ENCODE peak calls at places on chromosomes 1 and 21, in six cellular contexts. D is transverse colon, A is GM06990, F is NB4, C is PC-3, Z is colonic mucosa. O is an unnamed sample.

GRCh38 chr21:45617021-45617930 is 26.2 kb upstream of the PCBP3 start:
- DNase-seq in D (no peak), A (no peak), F (peak), C (no peak), Z (no peak), O (no peak)

GRCh38 chr1:222918746-222919477 is 104.1 kb downstream of the DISP1 start:
- DNase-seq in D (no peak), A (no peak), F (no peak), C (peak), Z (no peak), O (no peak)

GRCh38 chr1:238991730-238992490 is 394.5 kb upstream of the CHRM3 start:
- DNase-seq in D (no peak), A (no peak), F (no peak), C (no peak), Z (no peak), O (peak)

GRCh38 chr1:23651069-23651808 is 40.4 kb upstream of the RPL11 start:
- DNase-seq in D (no peak), A (no peak), F (no peak), C (peak), Z (no peak), O (peak)

GRCh38 chr1:228265167-228265566 is 57.3 kb downstream of the OBSCN start:
- DNase-seq in D (no peak), A (no peak), F (peak), C (peak), Z (no peak), O (peak)

GRCh38 chr1:155198547-155198906 is 9.2 kb downstream of the THBS3 start:
- DNase-seq in D (no peak), A (no peak), F (no peak), C (no peak), Z (no peak), O (no peak)

GRCh38 chr1:3711780-3712451 is 40.3 kb upstream of the CCDC27 start:
- DNase-seq in D (no peak), A (no peak), F (no peak), C (no peak), Z (no peak), O (no peak)

GRCh38 chr1:71521655-71522264 is 440.9 kb upstream of the ZRANB2 start:
- DNase-seq in D (peak), A (no peak), F (peak), C (peak), Z (peak), O (peak)

GRCh38 chr1:64956241-64956640 is 10.1 kb downstream of the JAK1 start:
- DNase-seq in D (no peak), A (no peak), F (no peak), C (peak), Z (no peak), O (no peak)

GRCh38 chr1:245923215-245923614 is 583.9 kb downstream of the SMYD3 start:
- DNase-seq in D (no peak), A (no peak), F (no peak), C (no peak), Z (no peak), O (no peak)

GRCh38 chr1:180165509-180166435 is 11.1 kb downstream of the QSOX1 start:
- DNase-seq in D (no peak), A (no peak), F (no peak), C (no peak), Z (no peak), O (no peak)

GRCh38 chr1:193909406-193909805 is 723.0 kb upstream of the B3GALT2 start:
- DNase-seq in D (no peak), A (no peak), F (no peak), C (no peak), Z (no peak), O (no peak)

GRCh38 chr1:65503427-65503826 is 83.0 kb downstream of the LEPR start:
- DNase-seq in D (no peak), A (no peak), F (no peak), C (no peak), Z (no peak), O (no peak)

GRCh38 chr1:162908780-162909179 is 47.8 kb upstream of the CCDC190 start:
- DNase-seq in D (no peak), A (no peak), F (no peak), C (peak), Z (no peak), O (peak)

GRCh38 chr1:21620461-21620860 is 48.7 kb downstream of the RAP1GAP start:
- DNase-seq in D (no peak), A (no peak), F (no peak), C (no peak), Z (no peak), O (no peak)

GRCh38 chr21:35401476-35401875 is 352.4 kb upstream of the RUNX1 start:
- DNase-seq in D (no peak), A (no peak), F (no peak), C (peak), Z (no peak), O (no peak)

GRCh38 chr1:176029155-176029554 is 177.9 kb downstream of the COP1 start:
- DNase-seq in D (no peak), A (no peak), F (no peak), C (no peak), Z (no peak), O (no peak)

GRCh38 chr21:22813201-22813600 is 1815.0 kb downstream of the NCAM2 start:
- DNase-seq in D (no peak), A (no peak), F (no peak), C (no peak), Z (no peak), O (no peak)

GRCh38 chr1:95007687-95008086 is 65.1 kb downstream of the ALG14 start:
- DNase-seq in D (no peak), A (no peak), F (no peak), C (no peak), Z (no peak), O (no peak)

GRCh38 chr1:83065952-83066727 is 932.8 kb downstream of the TTLL7 start:
- DNase-seq in D (no peak), A (no peak), F (no peak), C (no peak), Z (no peak), O (peak)

GRCh38 chr1:154628122-154628405 is 20.1 kb upstream of the ADAR start:
- DNase-seq in D (no peak), A (no peak), F (no peak), C (no peak), Z (no peak), O (no peak)

GRCh38 chr1:67832737-67833594 is at the start of gene GNG12:
- DNase-seq in D (peak), A (no peak), F (no peak), C (peak), Z (peak), O (peak)

GRCh38 chr1:196517193-196517592 is 91.0 kb downstream of the KCNT2 start:
- DNase-seq in D (no peak), A (no peak), F (no peak), C (no peak), Z (no peak), O (no peak)

GRCh38 chr1:155006601-155007101 is 4.0 kb downstream of the ZBTB7B start:
- DNase-seq in D (peak), A (no peak), F (peak), C (no peak), Z (no peak), O (no peak)

GRCh38 chr1:18936471-18936813 is 20.0 kb downstream of the IFFO2 start:
- DNase-seq in D (no peak), A (no peak), F (no peak), C (peak), Z (no peak), O (no peak)

GRCh38 chr1:212721388-212722247 is 22.0 kb upstream of the BATF3 start:
- DNase-seq in D (no peak), A (no peak), F (peak), C (peak), Z (no peak), O (peak)

GRCh38 chr1:164740021-164740526 is 181.1 kb downstream of the PBX1 start:
- DNase-seq in D (no peak), A (no peak), F (no peak), C (no peak), Z (no peak), O (no peak)

GRCh38 chr1:15038232-15039016 is 115.1 kb upstream of the TMEM51 start:
- DNase-seq in D (no peak), A (no peak), F (peak), C (peak), Z (no peak), O (peak)

GRCh38 chr1:109307363-109308021 is 681 bp upstream of the MYBPHL start:
- DNase-seq in D (no peak), A (no peak), F (peak), C (no peak), Z (no peak), O (no peak)

GRCh38 chr1:212070720-212071302 is 35.3 kb downstream of the DTL start:
- DNase-seq in D (no peak), A (no peak), F (peak), C (peak), Z (no peak), O (peak)

GRCh38 chr1:2532485-2533160 is 2.6 kb upstream of the HES5 start:
- DNase-seq in D (no peak), A (no peak), F (no peak), C (no peak), Z (no peak), O (no peak)

GRCh38 chr1:240093120-240093961 is 1.7 kb downstream of the FMN2 start:
- DNase-seq in D (peak), A (no peak), F (no peak), C (no peak), Z (no peak), O (no peak)

GRCh38 chr21:32298148-32298559 is 501 bp upstream of the MRAP start:
- DNase-seq in D (no peak), A (no peak), F (no peak), C (no peak), Z (no peak), O (peak)

GRCh38 chr1:108050134-108050533 is 85.2 kb upstream of the VAV3 start:
- DNase-seq in D (no peak), A (no peak), F (peak), C (peak), Z (no peak), O (no peak)
- TF ChIP-seq CTCF in D (no peak), A (no peak), F (no peak), C (no peak), Z (no peak), O (no peak)

GRCh38 chr1:201714542-201715276 is 114.2 kb upstream of the IPO9 start:
- DNase-seq in D (peak), A (no peak), F (peak), C (peak), Z (peak), O (peak)
- H3K4me3 ChIP-seq in D (no peak), A (no peak), F (no peak), C (peak), Z (no peak), O (no peak)

GRCh38 chr21:14943636-14944035 is 121.2 kb downstream of the NRIP1 start:
- DNase-seq in D (no peak), A (no peak), F (no peak), C (peak), Z (no peak), O (no peak)

GRCh38 chr21:14945176-14945575 is 119.6 kb downstream of the NRIP1 start:
- DNase-seq in D (no peak), A (no peak), F (no peak), C (peak), Z (no peak), O (no peak)

GRCh38 chr21:14947613-14948160 is 117.1 kb downstream of the NRIP1 start:
- DNase-seq in D (no peak), A (no peak), F (no peak), C (no peak), Z (no peak), O (no peak)

GRCh38 chr21:14952916-14953315 is 111.9 kb downstream of the NRIP1 start:
- DNase-seq in D (no peak), A (no peak), F (no peak), C (peak), Z (no peak), O (peak)

GRCh38 chr21:14949603-14950002 is 115.2 kb downstream of the NRIP1 start:
- DNase-seq in D (no peak), A (no peak), F (no peak), C (no peak), Z (no peak), O (no peak)
- TF ChIP-seq CTCF in D (no peak), A (no peak), F (no peak), C (no peak), Z (no peak), O (no peak)

DNA sequence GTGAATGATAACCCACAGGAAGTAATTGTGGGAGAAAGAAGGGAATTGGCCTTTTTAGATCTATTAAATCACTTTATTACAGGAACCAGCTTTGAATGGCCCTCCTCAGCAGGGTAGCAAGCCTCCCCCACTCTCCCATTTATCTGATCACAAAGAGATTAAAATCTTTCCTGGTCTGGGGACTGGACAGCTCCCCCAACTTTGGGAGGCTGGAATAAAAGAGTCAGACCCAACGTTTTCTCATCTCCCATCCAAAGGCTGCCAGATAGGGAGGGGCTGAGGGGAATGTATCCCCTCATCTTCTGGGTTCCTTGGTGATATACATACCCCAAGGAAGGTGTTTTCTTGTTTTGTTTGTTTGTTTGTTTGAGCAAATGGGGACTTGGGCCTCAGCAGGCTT is 2.4 kb downstream of the LIN28A start:
- DNase-seq in D (no peak), A (no peak), F (no peak), C (no peak), Z (no peak), O (no peak)
- H3K4me3 ChIP-seq in D (no peak), A (no peak), F (no peak), C (no peak), Z (no peak), O (no peak)